ENCODE peak calls at places on chromosomes 16 and 17, in four cellular contexts. Y is K562, A is H1, M is HepG2. S is an unnamed sample.

GRCh38 chr17:15393414-15393813 is 52.0 kb upstream of the TEKT3 start:
- DNase-seq in Y (no peak), A (no peak), M (no peak), S (no peak)

GRCh38 chr17:28747046-28747691 is 3.4 kb downstream of the TRAF4 start:
- DNase-seq in Y (peak), A (no peak), M (no peak), S (no peak)

GRCh38 chr17:77608431-77608830 is 350.1 kb upstream of the TNRC6C start:
- DNase-seq in Y (no peak), A (peak), M (no peak), S (no peak)

GRCh38 chr17:47324224-47325020 is 667 bp downstream of the EFCAB13 start:
- DNase-seq in Y (no peak), A (no peak), M (no peak), S (peak)

GRCh38 chr17:61406543-61406845 is 6.9 kb downstream of the TBX2 start:
- DNase-seq in Y (no peak), A (no peak), M (no peak), S (no peak)

GRCh38 chr16:84194470-84195200 is 3.7 kb downstream of the ADAD2 start:
- DNase-seq in Y (no peak), A (no peak), M (no peak), S (no peak)

GRCh38 chr16:11582157-11582814 is 4.4 kb downstream of the LITAF start:
- DNase-seq in Y (no peak), A (no peak), M (no peak), S (no peak)

GRCh38 chr17:34156741-34157589 is 98.1 kb upstream of the CCL2 start:
- DNase-seq in Y (no peak), A (peak), M (no peak), S (no peak)

GRCh38 chr17:16407911-16408588 is 7.3 kb upstream of the TRPV2 start:
- DNase-seq in Y (peak), A (peak), M (peak), S (peak)

GRCh38 chr16:79613009-79613408 is 12.5 kb upstream of the MAF start:
- DNase-seq in Y (no peak), A (no peak), M (no peak), S (no peak)

GRCh38 chr16:52271088-52271487 is 275.9 kb downstream of the TOX3 start:
- DNase-seq in Y (no peak), A (no peak), M (no peak), S (no peak)

GRCh38 chr16:68093816-68094613 is 8.8 kb downstream of the NFATC3 start:
- DNase-seq in Y (peak), A (no peak), M (no peak), S (no peak)

GRCh38 chr16:17160285-17160854 is 310.4 kb downstream of the XYLT1 start:
- DNase-seq in Y (peak), A (peak), M (no peak), S (no peak)

GRCh38 chr17:22128723-22129122 is 436.4 kb downstream of the KCNJ18 start:
- DNase-seq in Y (no peak), A (no peak), M (no peak), S (no peak)

GRCh38 chr17:29722411-29723198 is 99.9 kb upstream of the CORO6 start:
- DNase-seq in Y (peak), A (no peak), M (no peak), S (peak)

GRCh38 chr17:17840751-17841591 is 4.2 kb upstream of the SREBF1 start:
- DNase-seq in Y (no peak), A (no peak), M (peak), S (no peak)

GRCh38 chr16:4968879-4969278 is 10.7 kb downstream of the SEC14L5 start:
- DNase-seq in Y (no peak), A (no peak), M (no peak), S (no peak)

GRCh38 chr16:70428178-70428998 is 10.5 kb downstream of the ST3GAL2 start:
- DNase-seq in Y (peak), A (peak), M (peak), S (peak)

GRCh38 chr17:59357929-59358328 is 26.5 kb downstream of the YPEL2 start:
- DNase-seq in Y (no peak), A (no peak), M (no peak), S (no peak)

GRCh38 chr17:38870259-38871165 is 654 bp downstream of the LASP1 start:
- DNase-seq in Y (peak), A (peak), M (peak), S (no peak)

GRCh38 chr16:80580109-80580832 is 39.5 kb downstream of the DYNLRB2 start:
- DNase-seq in Y (no peak), A (no peak), M (no peak), S (peak)

GRCh38 chr17:2853722-2854580 is 57.7 kb downstream of the RAP1GAP2 start:
- DNase-seq in Y (peak), A (peak), M (no peak), S (no peak)

GRCh38 chr17:73104450-73104849 is 12.0 kb upstream of the SLC39A11 start:
- DNase-seq in Y (no peak), A (no peak), M (no peak), S (no peak)

GRCh38 chr17:66711936-66712335 is 123.0 kb upstream of the CACNG5 start:
- DNase-seq in Y (peak), A (no peak), M (peak), S (no peak)

GRCh38 chr17:9908649-9909042 is 3.6 kb upstream of the RCVRN start:
- DNase-seq in Y (no peak), A (no peak), M (no peak), S (no peak)

GRCh38 chr17:77959216-77959925 is 868 bp downstream of the TNRC6C start:
- DNase-seq in Y (no peak), A (peak), M (no peak), S (no peak)

GRCh38 chr17:50660042-50660886 is 25.6 kb downstream of the ABCC3 start:
- DNase-seq in Y (peak), A (no peak), M (peak), S (no peak)
- TF ChIP-seq SIN3A in Y (no peak), A (no peak), M (peak), S (no peak)

GRCh38 chr16:81657731-81658130 is 121.4 kb upstream of the PLCG2 start:
- DNase-seq in Y (no peak), A (no peak), M (no peak), S (no peak)
- TF ChIP-seq HDAC2 in Y (no peak), A (no peak), M (no peak), S (no peak)

DNA sequence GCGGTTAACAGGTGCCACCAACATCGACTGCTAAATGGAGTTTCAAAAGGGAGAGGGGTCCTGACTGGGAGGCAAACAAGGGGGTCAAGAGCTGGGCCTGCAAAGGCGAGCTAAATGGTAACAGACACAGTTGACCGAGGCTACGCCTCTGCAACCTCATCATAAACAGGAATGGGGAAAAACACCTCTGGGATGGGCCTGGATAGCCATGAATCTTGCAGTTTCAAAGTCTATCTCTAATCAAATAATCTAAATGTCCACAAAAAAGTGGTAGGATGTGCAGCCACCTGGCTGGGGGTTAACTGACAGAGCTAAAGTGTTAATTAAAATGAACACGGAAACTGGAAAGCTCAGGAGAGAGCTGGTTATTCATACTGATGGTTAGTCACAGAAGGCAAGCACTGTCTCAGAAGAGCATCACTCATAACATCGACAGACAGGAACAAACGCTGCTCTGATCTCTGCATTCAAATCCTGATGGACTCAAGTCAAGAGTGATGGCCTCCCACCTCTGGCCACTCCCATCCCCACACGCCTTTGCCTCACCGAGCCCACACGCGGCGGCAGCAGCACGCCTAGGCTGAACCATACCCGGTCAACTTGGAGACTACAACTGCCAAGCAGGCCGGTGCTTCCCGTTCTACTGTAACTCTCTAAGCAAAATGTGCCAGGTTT is 56.3 kb downstream of the CREBBP start:
- DNase-seq in Y (no peak), A (peak), M (no peak), S (no peak)
- H3K4me2 ChIP-seq in Y (no peak), A (no peak), M (no peak), S (no peak)

GRCh38 chr16:49084628-49085390 is 196.8 kb downstream of the CBLN1 start:
- DNase-seq in Y (no peak), A (no peak), M (no peak), S (no peak)

GRCh38 chr16:49078104-49078503 is 203.5 kb downstream of the CBLN1 start:
- DNase-seq in Y (no peak), A (no peak), M (no peak), S (no peak)

GRCh38 chr16:49085689-49086088 is 195.9 kb downstream of the CBLN1 start:
- DNase-seq in Y (no peak), A (no peak), M (no peak), S (no peak)

GRCh38 chr16:49078571-49078970 is 203.1 kb downstream of the CBLN1 start:
- DNase-seq in Y (no peak), A (no peak), M (no peak), S (no peak)

DNA sequence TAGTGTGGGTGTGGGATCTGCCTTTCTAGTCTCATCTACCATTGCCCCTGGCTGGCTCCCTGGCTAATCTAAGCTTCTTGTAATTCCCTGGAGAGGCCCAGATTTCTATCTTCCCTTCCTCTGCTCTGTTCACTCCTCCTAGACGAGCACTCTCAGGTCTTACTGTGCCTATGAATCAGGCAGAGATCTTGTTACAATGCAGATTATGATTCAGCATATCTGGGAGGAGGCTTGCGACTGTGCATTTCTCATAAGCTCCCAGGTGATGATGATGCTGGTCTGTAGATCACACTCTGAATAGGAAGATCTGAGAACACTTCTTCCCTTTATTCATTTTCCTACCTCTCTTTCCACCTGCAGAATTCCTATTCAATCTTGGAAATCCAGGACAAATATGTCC is 200.1 kb downstream of the CBLN1 start:
- DNase-seq in Y (no peak), A (no peak), M (no peak), S (no peak)
- TF ChIP-seq SIN3A in Y (no peak), A (no peak), M (no peak), S (no peak)